ENCODE peak calls at places on chromosomes 4 and X, in ten cellular contexts. F, J, S, A, K, L, Q, X, W and H are unnamed samples. For H3K4me1, the result is how much of the 10 kb centered on the place peaks cover.

GRCh38 chr4:1245481-1246051 is 3.4 kb downstream of the CTBP1 start:
- DNase-seq in F (peak), J (no peak), S (peak), A (peak), K (no peak), L (no peak), Q (no peak), X (no peak), W (no peak), H (peak)

GRCh38 chrX:154727418-154728323 is 23.2 kb downstream of the GAB3 start:
- DNase-seq in F (no peak), J (no peak), S (peak), A (peak), K (peak), L (no peak), Q (no peak), X (peak), W (peak), H (peak)

GRCh38 chr4:73777612-73778011 is 37.2 kb downstream of the CXCL8 start:
- DNase-seq in F (no peak), J (no peak), S (no peak), A (no peak), K (no peak), L (no peak), Q (no peak), X (peak), W (no peak), H (no peak)

GRCh38 chr4:31104033-31104432 is 383.9 kb downstream of the PCDH7 start:
- DNase-seq in F (no peak), J (no peak), S (no peak), A (no peak), K (no peak), L (no peak), Q (no peak), X (peak), W (no peak), H (no peak)

GRCh38 chr4:139866270-139866962 is 200.8 kb downstream of the MGST2 start:
- DNase-seq in F (no peak), J (no peak), S (no peak), A (no peak), K (no peak), L (no peak), Q (no peak), X (no peak), W (no peak), H (no peak)

GRCh38 chr4:148435654-148436406 is 6.4 kb downstream of the NR3C2 start:
- DNase-seq in F (no peak), J (no peak), S (no peak), A (no peak), K (no peak), L (no peak), Q (no peak), X (no peak), W (peak), H (no peak)

GRCh38 chrX:9770319-9770718 is 4.7 kb upstream of the GPR143 start:
- DNase-seq in F (no peak), J (no peak), S (no peak), A (no peak), K (no peak), L (no peak), Q (no peak), X (peak), W (no peak), H (no peak)

GRCh38 chr4:155667538-155668511 is 1.2 kb downstream of the GUCY1A1 start:
- DNase-seq in F (peak), J (no peak), S (peak), A (peak), K (peak), L (no peak), Q (no peak), X (peak), W (peak), H (no peak)

GRCh38 chr4:21893136-21893535 is 55.4 kb downstream of the KCNIP4 start:
- DNase-seq in F (no peak), J (no peak), S (no peak), A (no peak), K (no peak), L (no peak), Q (no peak), X (no peak), W (no peak), H (no peak)

GRCh38 chrX:104567506-104567905 is 1.5 kb downstream of the IL1RAPL2 start:
- DNase-seq in F (no peak), J (no peak), S (no peak), A (no peak), K (no peak), L (no peak), Q (no peak), X (no peak), W (no peak), H (no peak)

GRCh38 chrX:29671426-29671825 is 543.9 kb upstream of the MAGEB2 start:
- DNase-seq in F (no peak), J (no peak), S (no peak), A (no peak), K (no peak), L (no peak), Q (no peak), X (peak), W (no peak), H (no peak)

GRCh38 chr4:124401611-124402010 is 310.9 kb downstream of the ANKRD50 start:
- DNase-seq in F (no peak), J (no peak), S (no peak), A (no peak), K (no peak), L (no peak), Q (no peak), X (no peak), W (no peak), H (no peak)

GRCh38 chr4:185740471-185740873 is 71.5 kb downstream of the SORBS2 start:
- DNase-seq in F (no peak), J (no peak), S (no peak), A (no peak), K (no peak), L (no peak), Q (no peak), X (no peak), W (no peak), H (no peak)

GRCh38 chr4:21467551-21467950 is 481.0 kb downstream of the KCNIP4 start:
- DNase-seq in F (no peak), J (no peak), S (no peak), A (no peak), K (no peak), L (no peak), Q (no peak), X (no peak), W (no peak), H (no peak)

GRCh38 chrX:39527045-39527444 is 570.7 kb downstream of the BCOR start:
- DNase-seq in F (no peak), J (no peak), S (no peak), A (no peak), K (no peak), L (no peak), Q (no peak), X (peak), W (no peak), H (no peak)

GRCh38 chrX:19889582-19890342 is 2.4 kb upstream of the SH3KBP1 start:
- DNase-seq in F (no peak), J (peak), S (peak), A (peak), K (no peak), L (peak), Q (no peak), X (peak), W (no peak), H (no peak)

GRCh38 chrX:47587906-47588735 is 5.9 kb downstream of the TIMP1 start:
- DNase-seq in F (no peak), J (no peak), S (no peak), A (no peak), K (no peak), L (no peak), Q (no peak), X (no peak), W (no peak), H (no peak)

GRCh38 chrX:13028871-13029336 is 15.5 kb downstream of the FAM9C start:
- DNase-seq in F (no peak), J (peak), S (no peak), A (no peak), K (no peak), L (no peak), Q (no peak), X (no peak), W (no peak), H (no peak)

GRCh38 chr4:163976588-163976987 is 482.1 kb downstream of the TMA16 start:
- DNase-seq in F (no peak), J (no peak), S (no peak), A (no peak), K (no peak), L (no peak), Q (no peak), X (no peak), W (no peak), H (no peak)

GRCh38 chrX:110417128-110417527 is 58.5 kb downstream of the RTL9 start:
- DNase-seq in F (no peak), J (no peak), S (no peak), A (no peak), K (no peak), L (no peak), Q (no peak), X (no peak), W (no peak), H (no peak)

GRCh38 chr4:133145758-133146157 is 3.3 kb upstream of the PCDH10 start:
- DNase-seq in F (no peak), J (no peak), S (no peak), A (no peak), K (no peak), L (no peak), Q (no peak), X (no peak), W (no peak), H (no peak)
- H3K4me3 ChIP-seq in F (no peak), J (peak), S (no peak), A (no peak), K (no peak), L (no peak), Q (no peak), X (no peak), W (no peak), H (no peak)

GRCh38 chr4:86957214-86957613 is 22.4 kb downstream of the AFF1 start:
- DNase-seq in F (no peak), J (no peak), S (no peak), A (no peak), K (no peak), L (no peak), Q (no peak), X (peak), W (no peak), H (no peak)

GRCh38 chr4:86961103-86961502 is 26.3 kb downstream of the AFF1 start:
- DNase-seq in F (no peak), J (no peak), S (no peak), A (no peak), K (no peak), L (no peak), Q (no peak), X (no peak), W (no peak), H (no peak)

GRCh38 chr4:86960557-86960959 is 25.7 kb downstream of the AFF1 start:
- DNase-seq in F (no peak), J (no peak), S (no peak), A (no peak), K (no peak), L (no peak), Q (no peak), X (peak), W (no peak), H (no peak)

GRCh38 chr4:86961605-86962295 is 26.9 kb downstream of the AFF1 start:
- DNase-seq in F (no peak), J (no peak), S (no peak), A (peak), K (no peak), L (no peak), Q (no peak), X (peak), W (no peak), H (no peak)

DNA sequence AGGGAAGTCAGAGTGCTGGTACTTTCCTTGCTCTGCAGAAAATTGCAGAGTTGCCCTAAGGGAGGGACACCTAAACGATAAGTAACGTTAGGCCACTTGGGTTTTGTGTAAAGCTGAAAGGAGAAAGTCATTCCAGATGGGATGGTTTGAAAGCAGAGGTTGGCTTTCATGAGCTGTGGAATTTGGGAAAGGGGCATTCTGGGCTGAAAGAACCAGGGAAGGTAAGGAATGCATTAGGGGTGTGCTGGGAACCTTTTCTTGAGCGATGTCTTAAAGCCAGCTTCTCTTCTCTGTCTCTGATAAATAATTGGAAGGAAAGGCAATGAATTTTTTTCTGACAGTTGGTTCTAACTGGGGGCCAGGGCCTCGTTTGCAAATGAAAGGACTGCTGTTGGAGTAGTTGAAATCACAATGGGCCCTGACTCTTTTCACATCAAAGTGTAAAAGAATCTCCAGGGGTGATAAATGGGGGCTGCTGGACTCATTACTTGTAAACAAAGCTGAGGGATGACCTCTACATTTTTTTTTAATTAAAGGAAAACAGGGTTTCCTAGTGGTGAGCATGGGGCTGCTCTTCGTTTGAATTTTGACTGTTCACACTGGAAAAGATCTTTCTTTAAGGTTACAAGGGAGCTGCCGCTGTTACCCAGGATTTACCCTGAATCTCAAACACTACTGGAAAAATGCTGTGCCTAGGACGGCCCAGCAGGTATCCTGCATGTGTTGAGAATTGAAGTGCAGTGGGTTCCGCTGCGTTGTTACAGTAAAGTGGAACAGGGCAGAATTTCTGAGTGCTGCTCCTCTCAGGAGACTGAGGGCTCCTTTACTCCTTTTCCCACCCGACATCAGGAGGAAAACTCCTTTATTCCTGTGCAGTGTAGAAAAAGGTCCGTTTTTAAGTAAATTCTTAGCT is 25.0 kb downstream of the AFF1 start:
- DNase-seq in F (no peak), J (no peak), S (no peak), A (no peak), K (no peak), L (no peak), Q (no peak), X (no peak), W (no peak), H (no peak)
- H3K4me1 ChIP-seq in F (under half), J (half or more), S (under half), A (under half), K (under half), L (under half), Q (under half), X (under half), W (under half), H (under half)

GRCh38 chr4:82890913-82891727 is at the start of gene SEC31A:
- DNase-seq in F (peak), J (peak), S (peak), A (peak), K (peak), L (peak), Q (peak), X (peak), W (peak), H (peak)

GRCh38 chr4:82889287-82889686 is 1.7 kb downstream of the SEC31A start:
- DNase-seq in F (no peak), J (no peak), S (no peak), A (no peak), K (no peak), L (no peak), Q (no peak), X (no peak), W (no peak), H (no peak)

GRCh38 chr4:82890602-82890912 is 396 bp downstream of the SEC31A start:
- DNase-seq in F (no peak), J (peak), S (no peak), A (no peak), K (no peak), L (no peak), Q (no peak), X (no peak), W (no peak), H (no peak)

GRCh38 chr4:82885410-82885809 is 5.5 kb downstream of the SEC31A start:
- DNase-seq in F (no peak), J (no peak), S (no peak), A (no peak), K (no peak), L (no peak), Q (no peak), X (no peak), W (no peak), H (no peak)

GRCh38 chr4:82886145-82886942 is 4.6 kb downstream of the SEC31A start:
- DNase-seq in F (no peak), J (no peak), S (no peak), A (no peak), K (no peak), L (no peak), Q (no peak), X (no peak), W (no peak), H (no peak)
- TF ChIP-seq POLR2A in F (no peak), J (no peak), S (no peak), A (no peak), K (no peak), L (no peak), Q (no peak), X (no peak), W (no peak), H (no peak)

GRCh38 chr4:13990596-13991589 is 363.4 kb upstream of the BOD1L1 start:
- DNase-seq in F (no peak), J (peak), S (peak), A (no peak), K (no peak), L (no peak), Q (no peak), X (peak), W (no peak), H (no peak)

GRCh38 chr4:13988347-13989265 is 361.1 kb upstream of the BOD1L1 start:
- DNase-seq in F (no peak), J (peak), S (peak), A (no peak), K (no peak), L (no peak), Q (peak), X (peak), W (peak), H (no peak)

GRCh38 chr4:13986533-13986932 is 359.0 kb upstream of the BOD1L1 start:
- DNase-seq in F (no peak), J (no peak), S (no peak), A (no peak), K (no peak), L (no peak), Q (no peak), X (no peak), W (no peak), H (no peak)

GRCh38 chr4:13992041-13992440 is 364.5 kb upstream of the BOD1L1 start:
- DNase-seq in F (no peak), J (no peak), S (no peak), A (no peak), K (no peak), L (no peak), Q (no peak), X (no peak), W (no peak), H (no peak)

GRCh38 chr4:13989496-13989895 is 362.0 kb upstream of the BOD1L1 start:
- DNase-seq in F (no peak), J (no peak), S (peak), A (no peak), K (no peak), L (no peak), Q (no peak), X (no peak), W (no peak), H (no peak)
- H3K4me3 ChIP-seq in F (no peak), J (no peak), S (no peak), A (no peak), K (no peak), L (no peak), Q (no peak), X (no peak), W (no peak), H (no peak)

GRCh38 chrX:65671966-65672365 is 4.5 kb downstream of the MSN start:
- DNase-seq in F (no peak), J (no peak), S (no peak), A (no peak), K (no peak), L (no peak), Q (no peak), X (no peak), W (no peak), H (no peak)

GRCh38 chrX:65674351-65674893 is 7.0 kb downstream of the MSN start:
- DNase-seq in F (no peak), J (no peak), S (no peak), A (no peak), K (no peak), L (no peak), Q (no peak), X (peak), W (no peak), H (no peak)

GRCh38 chrX:65673857-65674350 is 6.5 kb downstream of the MSN start:
- DNase-seq in F (no peak), J (no peak), S (no peak), A (no peak), K (no peak), L (no peak), Q (no peak), X (no peak), W (no peak), H (no peak)

GRCh38 chrX:65668362-65669310 is 1.2 kb downstream of the MSN start:
- DNase-seq in F (peak), J (peak), S (peak), A (peak), K (peak), L (peak), Q (peak), X (peak), W (peak), H (peak)

DNA sequence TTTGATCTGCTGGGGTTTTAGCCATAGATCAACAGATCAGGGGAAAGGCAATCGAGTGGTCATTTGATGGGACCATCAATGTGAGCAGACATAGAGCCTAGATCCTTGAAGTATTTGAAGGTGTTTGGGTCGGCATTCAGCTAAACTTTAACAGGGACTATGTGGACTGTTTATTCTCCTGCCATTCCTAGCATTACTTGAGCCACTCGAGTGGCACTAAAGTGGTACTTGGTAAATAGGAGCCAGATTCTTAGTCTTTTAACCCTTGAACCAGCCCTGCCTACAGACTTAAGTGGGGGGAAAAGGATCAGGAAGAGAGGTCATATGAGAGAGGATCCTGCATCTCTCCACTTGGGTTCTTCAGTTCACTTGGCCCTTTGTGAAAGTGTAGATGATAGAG is 3.8 kb downstream of the MSN start:
- DNase-seq in F (no peak), J (no peak), S (no peak), A (no peak), K (no peak), L (no peak), Q (no peak), X (no peak), W (no peak), H (no peak)
- H3K4me1 ChIP-seq in F (half or more), J (half or more), S (under half), A (under half), K (under half), L (under half), Q (under half), X (under half), W (half or more), H (under half)

GRCh38 chr4:3130826-3131225 is 56.3 kb downstream of the HTT start:
- DNase-seq in F (no peak), J (no peak), S (no peak), A (no peak), K (no peak), L (no peak), Q (no peak), X (no peak), W (no peak), H (no peak)
- TF ChIP-seq POLR2A in F (no peak), J (no peak), S (no peak), A (no peak), K (no peak), L (no peak), Q (no peak), X (no peak), W (no peak), H (no peak)

DNA sequence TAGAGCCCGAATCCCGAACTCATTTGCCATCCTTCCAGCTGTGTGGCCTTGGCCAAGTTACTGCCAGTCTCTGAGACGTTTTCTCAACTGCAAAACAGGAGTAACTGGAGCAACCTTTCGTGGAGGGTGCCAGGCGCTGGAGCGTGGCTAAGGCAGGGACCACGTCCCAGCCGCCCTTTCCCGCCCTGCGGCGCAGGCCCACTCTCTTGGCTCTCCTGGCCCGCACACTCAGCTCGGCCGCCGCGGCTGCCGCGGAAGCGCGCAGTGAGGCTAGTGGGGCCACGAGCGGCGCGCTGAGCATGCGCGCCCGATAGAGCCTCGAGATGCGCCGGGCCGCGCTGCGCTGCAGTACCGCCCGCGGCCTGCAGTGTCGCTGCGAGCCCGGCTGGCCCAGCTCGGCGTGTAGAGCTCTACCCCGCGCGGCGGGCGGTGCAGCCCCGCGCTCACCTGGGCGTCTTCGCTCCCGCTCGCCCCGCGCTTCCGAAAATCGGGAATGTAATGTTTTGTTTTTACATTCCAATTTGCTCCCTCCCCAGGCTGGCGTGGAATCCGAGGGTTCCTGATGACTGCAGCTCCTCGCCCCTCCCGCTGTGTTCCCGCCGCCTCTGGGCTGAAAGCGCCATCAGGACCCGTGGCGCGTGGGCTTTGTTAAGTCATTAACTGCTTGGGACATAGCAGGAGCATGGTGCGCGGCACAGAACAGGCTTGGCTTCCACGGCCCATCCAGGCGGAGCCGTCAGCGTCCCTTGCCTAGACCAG is 4.0 kb upstream of the ZNF518B start:
- DNase-seq in F (peak), J (peak), S (peak), A (peak), K (peak), L (no peak), Q (no peak), X (peak), W (peak), H (no peak)
- H3K4me3 ChIP-seq in F (peak), J (no peak), S (no peak), A (peak), K (peak), L (no peak), Q (peak), X (peak), W (peak), H (peak)